ENCODE peak calls at places on chromosomes 1 and 21, in eight cellular contexts. D is NCI-H1105; Y is HEK293T; O is B cell; M is stimulated activated CD4-positive, alpha-beta T cell treated with anti-CD3 and anti-CD28 coated beads, TNF-alpha, amount 100 ng/mL, for 1 hour; N is activated CD8-positive, alpha-beta T cell treated with anti-CD3 and anti-CD28 coated beads for 36 hours; S is SW480; E is brain pericyte. V is an unnamed sample.

GRCh38 chr1:201215531-201216357 is 25.1 kb downstream of the IGFN1 start:
- DNase-seq in D (no peak), Y (no peak), O (no peak), M (no peak), N (no peak), S (no peak), E (no peak), V (no peak)

GRCh38 chr1:46184920-46185658 is 8.8 kb upstream of the P3R3URF start:
- DNase-seq in D (no peak), Y (no peak), O (no peak), M (peak), N (peak), S (no peak), E (no peak), V (no peak)

GRCh38 chr1:199687321-199687720 is 340.2 kb upstream of the NR5A2 start:
- DNase-seq in D (no peak), Y (no peak), O (no peak), M (no peak), N (no peak), S (no peak), E (no peak), V (no peak)

GRCh38 chr1:168907053-168907452 is 178.0 kb upstream of the DPT start:
- DNase-seq in D (no peak), Y (no peak), O (no peak), M (no peak), N (no peak), S (no peak), E (no peak), V (no peak)

GRCh38 chr1:154970631-154971340 is at the start of gene SHC1:
- DNase-seq in D (no peak), Y (peak), O (no peak), M (peak), N (peak), S (peak), E (peak), V (no peak)

GRCh38 chr1:111832521-111833155 is 76.9 kb downstream of the DDX20 start:
- DNase-seq in D (no peak), Y (no peak), O (no peak), M (no peak), N (no peak), S (no peak), E (no peak), V (no peak)

GRCh38 chr21:38136201-38136600 is 120.6 kb upstream of the KCNJ15 start:
- DNase-seq in D (peak), Y (no peak), O (no peak), M (no peak), N (no peak), S (no peak), E (no peak), V (no peak)

GRCh38 chr1:16158993-16159831 is 3.3 kb upstream of the EPHA2 start:
- DNase-seq in D (no peak), Y (no peak), O (no peak), M (no peak), N (no peak), S (peak), E (no peak), V (no peak)

GRCh38 chr1:36067871-36068270 is 16.0 kb upstream of the TEKT2 start:
- DNase-seq in D (no peak), Y (no peak), O (no peak), M (no peak), N (no peak), S (no peak), E (no peak), V (no peak)

GRCh38 chr21:42441963-42442362 is 38.3 kb downstream of the UBASH3A start:
- DNase-seq in D (no peak), Y (no peak), O (no peak), M (no peak), N (no peak), S (no peak), E (no peak), V (no peak)

GRCh38 chr1:85992756-85993155 is 163.8 kb downstream of the COL24A1 start:
- DNase-seq in D (no peak), Y (no peak), O (no peak), M (no peak), N (no peak), S (no peak), E (peak), V (no peak)

GRCh38 chr1:92998829-92999228 is 37.6 kb upstream of the DIPK1A start:
- DNase-seq in D (no peak), Y (no peak), O (no peak), M (no peak), N (no peak), S (no peak), E (no peak), V (no peak)

GRCh38 chr1:45887156-45887842 is 83.9 kb downstream of the MAST2 start:
- DNase-seq in D (no peak), Y (no peak), O (no peak), M (no peak), N (peak), S (no peak), E (no peak), V (no peak)

GRCh38 chr1:81670286-81670685 is 130.4 kb upstream of the ADGRL2 start:
- DNase-seq in D (peak), Y (no peak), O (no peak), M (no peak), N (no peak), S (no peak), E (peak), V (no peak)

GRCh38 chr1:102799496-102799895 is 308.8 kb downstream of the COL11A1 start:
- DNase-seq in D (no peak), Y (no peak), O (no peak), M (no peak), N (no peak), S (no peak), E (peak), V (no peak)

GRCh38 chr21:33230518-33231324 is 983 bp downstream of the IFNAR2 start:
- DNase-seq in D (peak), Y (peak), O (peak), M (peak), N (peak), S (peak), E (no peak), V (peak)

GRCh38 chr1:150106331-150106730 is 38.8 kb downstream of the VPS45 start:
- DNase-seq in D (no peak), Y (no peak), O (no peak), M (no peak), N (peak), S (no peak), E (no peak), V (no peak)

GRCh38 chr1:63127376-63127775 is 195.0 kb upstream of the FOXD3 start:
- DNase-seq in D (no peak), Y (no peak), O (no peak), M (no peak), N (no peak), S (no peak), E (no peak), V (no peak)

GRCh38 chr1:5399771-5400170 is 592.5 kb downstream of the NPHP4 start:
- DNase-seq in D (no peak), Y (no peak), O (no peak), M (no peak), N (no peak), S (no peak), E (no peak), V (no peak)

GRCh38 chr1:192810253-192810880 is 1.5 kb downstream of the RGS2 start:
- DNase-seq in D (no peak), Y (no peak), O (peak), M (no peak), N (no peak), S (no peak), E (no peak), V (no peak)

GRCh38 chr1:85085417-85085816 is 37.1 kb upstream of the MCOLN3 start:
- DNase-seq in D (no peak), Y (no peak), O (no peak), M (no peak), N (no peak), S (no peak), E (no peak), V (no peak)